ENCODE peak calls at places on chromosomes 13 and 19, in four cellular contexts. P, U, W and T are unnamed samples.

GRCh38 chr19:21693399-21693798 is 74.0 kb downstream of the ZNF100 start:
- DNase-seq in P (no peak), U (no peak), W (no peak), T (no peak)

GRCh38 chr19:1455002-1455335 is 5.0 kb downstream of the APC2 start:
- DNase-seq in P (peak; percentile 20), U (no peak), W (no peak), T (no peak)

GRCh38 chr19:22335716-22336115 is 49.5 kb downstream of the ZNF729 start:
- DNase-seq in P (no peak), U (no peak), W (no peak), T (no peak)

GRCh38 chr13:50631041-50631440 is 212.5 kb downstream of the DLEU7 start:
- DNase-seq in P (no peak), U (no peak), W (no peak), T (no peak)

GRCh38 chr19:3404324-3405260 is 38.2 kb downstream of the NFIC start:
- DNase-seq in P (no peak), U (no peak), W (no peak), T (no peak)

GRCh38 chr19:30669329-30670010 is 297.3 kb downstream of the ZNF536 start:
- DNase-seq in P (peak; percentile 37), U (no peak), W (peak; percentile 63), T (peak; percentile 83)

GRCh38 chr19:6514926-6515325 is 12.8 kb upstream of the TUBB4A start:
- DNase-seq in P (no peak), U (no peak), W (no peak), T (no peak)

GRCh38 chr19:17830567-17831418 is 9.5 kb upstream of the INSL3 start:
- DNase-seq in P (peak; percentile 95), U (no peak), W (no peak), T (peak; percentile 88)

GRCh38 chr13:30963794-30964193 is 31.3 kb downstream of the TEX26 start:
- DNase-seq in P (no peak), U (no peak), W (peak; percentile 42), T (no peak)

GRCh38 chr19:5949792-5950305 is 28.1 kb downstream of the RANBP3 start:
- DNase-seq in P (no peak), U (no peak), W (no peak), T (no peak)

GRCh38 chr13:36072127-36072526 is 59.1 kb downstream of the DCLK1 start:
- DNase-seq in P (no peak), U (no peak), W (no peak), T (no peak)

GRCh38 chr13:79679334-79679733 is 198.4 kb downstream of the NDFIP2 start:
- DNase-seq in P (peak; percentile 76), U (no peak), W (peak; percentile 48), T (peak; percentile 70)

GRCh38 chr19:7522923-7523667 is 671 bp downstream of the MCOLN1 start:
- DNase-seq in P (no peak), U (no peak), W (no peak), T (no peak)

GRCh38 chr19:43789029-43789428 is 8.3 kb upstream of the KCNN4 start:
- DNase-seq in P (no peak), U (no peak), W (no peak), T (peak; percentile 39)

GRCh38 chr19:14758816-14759215 is 19.5 kb downstream of the ADGRE2 start:
- DNase-seq in P (peak; percentile 60), U (no peak), W (peak; percentile 1), T (no peak)

GRCh38 chr19:43618921-43619261 is 538 bp downstream of the ZNF428 start:
- DNase-seq in P (peak; percentile 49), U (no peak), W (peak; percentile 41), T (peak; percentile 35)